ENCODE peak calls at places on chromosomes 3 and 15, in five cellular contexts. One of them, this sample, is unnamed.

GRCh38 chr3:171817074-171817748 is 6.9 kb upstream of the PLD1 start:
- DNase-seq in GM04503: no peak
- DNase-seq in CD8-positive, alpha-beta memory T cell: no peak
- DNase-seq in H9: no peak
- DNase-seq in caudate nucleus: no peak
- DNase-seq in this sample: no peak

GRCh38 chr3:52321481-52321880 is 5.4 kb downstream of the DNAH1 start:
- DNase-seq in GM04503: no peak
- DNase-seq in CD8-positive, alpha-beta memory T cell: no peak
- DNase-seq in H9: no peak
- DNase-seq in caudate nucleus: no peak
- DNase-seq in this sample: no peak

GRCh38 chr3:107193114-107193513 is 184.1 kb upstream of the CCDC54 start:
- DNase-seq in GM04503: no peak
- DNase-seq in CD8-positive, alpha-beta memory T cell: no peak
- DNase-seq in H9: no peak
- DNase-seq in caudate nucleus: no peak
- DNase-seq in this sample: no peak

GRCh38 chr15:101429191-101429590 is 60.3 kb downstream of the PCSK6 start:
- DNase-seq in GM04503: no peak
- DNase-seq in CD8-positive, alpha-beta memory T cell: no peak
- DNase-seq in H9: no peak
- DNase-seq in caudate nucleus: no peak
- DNase-seq in this sample: no peak

GRCh38 chr3:50441818-50442217 is 61.6 kb downstream of the CACNA2D2 start:
- DNase-seq in GM04503: no peak
- DNase-seq in CD8-positive, alpha-beta memory T cell: no peak
- DNase-seq in H9: no peak
- DNase-seq in caudate nucleus: no peak
- DNase-seq in this sample: no peak

GRCh38 chr3:140198242-140198641 is 263.3 kb downstream of the CLSTN2 start:
- DNase-seq in GM04503: no peak
- DNase-seq in CD8-positive, alpha-beta memory T cell: no peak
- DNase-seq in H9: no peak
- DNase-seq in caudate nucleus: peak; percentile 28
- DNase-seq in this sample: no peak

GRCh38 chr15:85517086-85517485 is 136.7 kb downstream of the AKAP13 start:
- DNase-seq in GM04503: no peak
- DNase-seq in CD8-positive, alpha-beta memory T cell: no peak
- DNase-seq in H9: no peak
- DNase-seq in caudate nucleus: no peak
- DNase-seq in this sample: no peak

GRCh38 chr3:66473637-66474036 is 27.2 kb downstream of the LRIG1 start:
- DNase-seq in GM04503: no peak
- DNase-seq in CD8-positive, alpha-beta memory T cell: no peak
- DNase-seq in H9: no peak
- DNase-seq in caudate nucleus: no peak
- DNase-seq in this sample: no peak

GRCh38 chr3:71564361-71564760 is 19.2 kb downstream of the FOXP1 start:
- DNase-seq in GM04503: no peak
- DNase-seq in CD8-positive, alpha-beta memory T cell: no peak
- DNase-seq in H9: no peak
- DNase-seq in caudate nucleus: no peak
- DNase-seq in this sample: no peak

GRCh38 chr3:30648670-30649357 is 42.4 kb downstream of the TGFBR2 start:
- DNase-seq in GM04503: no peak
- DNase-seq in CD8-positive, alpha-beta memory T cell: no peak
- DNase-seq in H9: no peak
- DNase-seq in caudate nucleus: no peak
- DNase-seq in this sample: no peak

GRCh38 chr15:94119215-94119815 is 112.0 kb upstream of the MCTP2 start:
- DNase-seq in GM04503: no peak
- DNase-seq in CD8-positive, alpha-beta memory T cell: no peak
- DNase-seq in H9: no peak
- DNase-seq in caudate nucleus: no peak
- DNase-seq in this sample: no peak

GRCh38 chr15:63112871-63113270 is 8.8 kb upstream of the LACTB start:
- DNase-seq in GM04503: no peak
- DNase-seq in CD8-positive, alpha-beta memory T cell: no peak
- DNase-seq in H9: no peak
- DNase-seq in caudate nucleus: no peak
- DNase-seq in this sample: no peak

GRCh38 chr3:51637941-51638471 is 33.0 kb upstream of the TEX264 start:
- DNase-seq in GM04503: no peak
- DNase-seq in CD8-positive, alpha-beta memory T cell: no peak
- DNase-seq in H9: peak; percentile 83
- DNase-seq in caudate nucleus: no peak
- DNase-seq in this sample: no peak

GRCh38 chr3:98563661-98564281 is 29.6 kb downstream of the CPOX start:
- DNase-seq in GM04503: peak; percentile 49
- DNase-seq in CD8-positive, alpha-beta memory T cell: peak; percentile 18
- DNase-seq in H9: no peak
- DNase-seq in caudate nucleus: no peak
- DNase-seq in this sample: peak; percentile 72

GRCh38 chr3:28672411-28672810 is 323.8 kb upstream of the AZI2 start:
- DNase-seq in GM04503: no peak
- DNase-seq in CD8-positive, alpha-beta memory T cell: no peak
- DNase-seq in H9: no peak
- DNase-seq in caudate nucleus: no peak
- DNase-seq in this sample: no peak

GRCh38 chr15:64264511-64264910 is 91.5 kb downstream of the CSNK1G1 start:
- DNase-seq in GM04503: no peak
- DNase-seq in CD8-positive, alpha-beta memory T cell: no peak
- DNase-seq in H9: no peak
- DNase-seq in caudate nucleus: no peak
- DNase-seq in this sample: no peak

GRCh38 chr3:129058441-129059194 is 2.0 kb upstream of the GP9 start:
- DNase-seq in GM04503: no peak
- DNase-seq in CD8-positive, alpha-beta memory T cell: no peak
- DNase-seq in H9: no peak
- DNase-seq in caudate nucleus: no peak
- DNase-seq in this sample: no peak

GRCh38 chr15:66673410-66674322 is 28.4 kb upstream of the SMAD6 start:
- DNase-seq in GM04503: no peak
- DNase-seq in CD8-positive, alpha-beta memory T cell: peak; percentile 2
- DNase-seq in H9: peak; percentile 94
- DNase-seq in caudate nucleus: no peak
- DNase-seq in this sample: no peak

GRCh38 chr3:186788482-186789370 is 5.3 kb downstream of the EIF4A2 start:
- DNase-seq in GM04503: no peak
- DNase-seq in CD8-positive, alpha-beta memory T cell: no peak
- DNase-seq in H9: no peak
- DNase-seq in caudate nucleus: no peak
- DNase-seq in this sample: no peak

GRCh38 chr3:128297401-128298138 is 144.3 kb downstream of the EEFSEC start:
- DNase-seq in GM04503: no peak
- DNase-seq in CD8-positive, alpha-beta memory T cell: no peak
- DNase-seq in H9: peak; percentile 18
- DNase-seq in caudate nucleus: no peak
- DNase-seq in this sample: no peak

GRCh38 chr3:114899186-114899931 is 247.7 kb downstream of the ZBTB20 start:
- DNase-seq in GM04503: no peak
- DNase-seq in CD8-positive, alpha-beta memory T cell: no peak
- DNase-seq in H9: no peak
- DNase-seq in caudate nucleus: no peak
- DNase-seq in this sample: no peak

GRCh38 chr3:129402616-129403015 is 25.8 kb downstream of the EFCAB12 start:
- DNase-seq in GM04503: no peak
- DNase-seq in CD8-positive, alpha-beta memory T cell: no peak
- DNase-seq in H9: no peak
- DNase-seq in caudate nucleus: no peak
- DNase-seq in this sample: no peak

GRCh38 chr15:70100495-70101331 is 3.0 kb upstream of the TLE3 start:
- DNase-seq in GM04503: no peak
- DNase-seq in CD8-positive, alpha-beta memory T cell: peak; percentile 55
- DNase-seq in H9: peak; percentile 54
- DNase-seq in caudate nucleus: no peak
- DNase-seq in this sample: no peak

GRCh38 chr3:12420393-12420792 is 63.9 kb upstream of the TSEN2 start:
- DNase-seq in GM04503: no peak
- DNase-seq in CD8-positive, alpha-beta memory T cell: no peak
- DNase-seq in H9: no peak
- DNase-seq in caudate nucleus: no peak
- DNase-seq in this sample: no peak

GRCh38 chr15:35058534-35059054 is 26.5 kb downstream of the NANOGP8 start:
- DNase-seq in GM04503: no peak
- DNase-seq in CD8-positive, alpha-beta memory T cell: no peak
- DNase-seq in H9: no peak
- DNase-seq in caudate nucleus: no peak
- DNase-seq in this sample: no peak

GRCh38 chr3:8741581-8742355 is 8.2 kb downstream of the CAV3 start:
- DNase-seq in GM04503: peak; percentile 33
- DNase-seq in CD8-positive, alpha-beta memory T cell: no peak
- DNase-seq in H9: peak; percentile 87
- DNase-seq in caudate nucleus: no peak
- DNase-seq in this sample: peak; percentile 79

GRCh38 chr3:149342413-149343340 is 9.2 kb upstream of the TM4SF18 start:
- DNase-seq in GM04503: peak; percentile 63
- DNase-seq in CD8-positive, alpha-beta memory T cell: no peak
- DNase-seq in H9: no peak
- DNase-seq in caudate nucleus: no peak
- DNase-seq in this sample: peak; percentile 76

GRCh38 chr15:79071901-79072300 is 18.7 kb downstream of the RASGRF1 start:
- DNase-seq in GM04503: peak; percentile 12
- DNase-seq in CD8-positive, alpha-beta memory T cell: no peak
- DNase-seq in H9: no peak
- DNase-seq in caudate nucleus: no peak
- DNase-seq in this sample: no peak

GRCh38 chr15:34354286-34354685 is 11.2 kb downstream of the NUTM1 start:
- DNase-seq in GM04503: no peak
- DNase-seq in CD8-positive, alpha-beta memory T cell: no peak
- DNase-seq in H9: no peak
- DNase-seq in caudate nucleus: no peak
- DNase-seq in this sample: no peak

GRCh38 chr3:59698091-59698490 is 648.3 kb upstream of the CFAP20DC start:
- DNase-seq in GM04503: no peak
- DNase-seq in CD8-positive, alpha-beta memory T cell: no peak
- DNase-seq in H9: no peak
- DNase-seq in caudate nucleus: no peak
- DNase-seq in this sample: no peak

GRCh38 chr3:170502297-170502696 is 83.6 kb downstream of the SLC7A14 start:
- DNase-seq in GM04503: no peak
- DNase-seq in CD8-positive, alpha-beta memory T cell: no peak
- DNase-seq in H9: no peak
- DNase-seq in caudate nucleus: no peak
- DNase-seq in this sample: no peak

GRCh38 chr3:192928016-192928415 is 10.4 kb upstream of the MB21D2 start:
- DNase-seq in GM04503: no peak
- DNase-seq in CD8-positive, alpha-beta memory T cell: no peak
- DNase-seq in H9: no peak
- DNase-seq in caudate nucleus: no peak
- DNase-seq in this sample: no peak

GRCh38 chr3:15511156-15511555 is 10.3 kb downstream of the COLQ start:
- DNase-seq in GM04503: no peak
- DNase-seq in CD8-positive, alpha-beta memory T cell: no peak
- DNase-seq in H9: no peak
- DNase-seq in caudate nucleus: no peak
- DNase-seq in this sample: no peak

GRCh38 chr15:74307827-74308642 is 59.4 kb downstream of the CYP11A1 start:
- DNase-seq in GM04503: no peak
- DNase-seq in CD8-positive, alpha-beta memory T cell: no peak
- DNase-seq in H9: peak; percentile 67
- DNase-seq in caudate nucleus: no peak
- DNase-seq in this sample: no peak

GRCh38 chr3:157073810-157074209 is 86.1 kb downstream of the CCNL1 start:
- DNase-seq in GM04503: peak; percentile 91
- DNase-seq in CD8-positive, alpha-beta memory T cell: no peak
- DNase-seq in H9: no peak
- DNase-seq in caudate nucleus: no peak
- DNase-seq in this sample: no peak

GRCh38 chr3:170154569-170155143 is 26.9 kb downstream of the PHC3 start:
- DNase-seq in GM04503: no peak
- DNase-seq in CD8-positive, alpha-beta memory T cell: no peak
- DNase-seq in H9: no peak
- DNase-seq in caudate nucleus: no peak
- DNase-seq in this sample: no peak

GRCh38 chr3:19543212-19543841 is 390.7 kb downstream of the EFHB start:
- DNase-seq in GM04503: no peak
- DNase-seq in CD8-positive, alpha-beta memory T cell: no peak
- DNase-seq in H9: peak; percentile 49
- DNase-seq in caudate nucleus: no peak
- DNase-seq in this sample: no peak